ENCODE peak calls at places on chromosomes 5 and 9, in four cellular contexts. O is globus pallidus; R is AML-193; A is stimulated activated naive B cell treated with anti-CD40 and anti-IgM and Interleukin-4, amounts not matched to agents 10 μg/mL and 1 μg/mL and 100 μg/mL, for 72 hours. T is an unnamed sample.

GRCh38 chr5:27308151-27308550 is 269.8 kb upstream of the CDH9 start:
- DNase-seq in O (no peak), R (no peak), A (no peak), T (no peak)

GRCh38 chr9:70303268-70303667 is 44.5 kb downstream of the SMC5 start:
- DNase-seq in O (no peak), R (no peak), A (no peak), T (no peak)

GRCh38 chr9:137027369-137028012 is 546 bp downstream of the ABCA2 start:
- DNase-seq in O (peak), R (no peak), A (no peak), T (no peak)

GRCh38 chr5:161895510-161895909 is 47.6 kb downstream of the GABRA1 start:
- DNase-seq in O (no peak), R (no peak), A (no peak), T (no peak)

GRCh38 chr9:121253821-121254471 is 14.0 kb upstream of the GSN start:
- DNase-seq in O (peak), R (peak), A (no peak), T (no peak)

GRCh38 chr9:100160021-100160420 is 61.0 kb downstream of the INVS start:
- DNase-seq in O (no peak), R (no peak), A (no peak), T (peak)

GRCh38 chr5:176866913-176867312 is 32.2 kb downstream of the HK3 start:
- DNase-seq in O (no peak), R (no peak), A (no peak), T (no peak)

GRCh38 chr9:15512204-15512603 is 1.4 kb upstream of the PSIP1 start:
- DNase-seq in O (no peak), R (no peak), A (no peak), T (peak)

GRCh38 chr9:95350266-95350665 is 32.8 kb upstream of the FANCC start:
- DNase-seq in O (no peak), R (no peak), A (no peak), T (no peak)

GRCh38 chr9:70043285-70043684 is 363 bp upstream of the MAMDC2 start:
- DNase-seq in O (no peak), R (no peak), A (no peak), T (no peak)

GRCh38 chr9:88746744-88747398 is 211.9 kb downstream of the NXNL2 start:
- DNase-seq in O (no peak), R (no peak), A (no peak), T (no peak)

GRCh38 chr5:127833999-127834953 is 131.1 kb downstream of the CCDC192 start:
- DNase-seq in O (peak), R (no peak), A (no peak), T (peak)

GRCh38 chr9:135890896-135891631 is 16.3 kb downstream of the CAMSAP1 start:
- DNase-seq in O (no peak), R (no peak), A (no peak), T (no peak)

GRCh38 chr5:27403248-27403882 is 365.0 kb upstream of the CDH9 start:
- DNase-seq in O (no peak), R (no peak), A (no peak), T (no peak)